ENCODE peak calls at places on chromosomes 6 and 20, in seven cellular contexts. P, N, R, D, K, L and U are unnamed samples.

GRCh38 chr6:123529058-123529457 is 107.7 kb downstream of the TRDN start:
- DNase-seq in P (no peak), N (no peak), R (no peak), D (no peak), K (no peak), L (no peak), U (no peak)

GRCh38 chr20:36773123-36773547 is 428 bp downstream of the DSN1 start:
- DNase-seq in P (no peak), N (no peak), R (no peak), D (no peak), K (no peak), L (peak; percentile 54), U (no peak)

GRCh38 chr20:49446808-49447207 is 35.7 kb downstream of the KCNB1 start:
- DNase-seq in P (no peak), N (peak; percentile 90), R (peak; percentile 74), D (no peak), K (peak; percentile 92), L (no peak), U (no peak)

GRCh38 chr6:35717449-35718353 is 19.1 kb upstream of the ARMC12 start:
- DNase-seq in P (no peak), N (no peak), R (no peak), D (no peak), K (no peak), L (no peak), U (peak; percentile 15)

GRCh38 chr6:40733290-40733689 is 146.1 kb upstream of the LRFN2 start:
- DNase-seq in P (no peak), N (no peak), R (no peak), D (peak; percentile 55), K (no peak), L (peak; percentile 49), U (no peak)

GRCh38 chr6:39794231-39794630 is 2.1 kb downstream of the DAAM2 start:
- DNase-seq in P (no peak), N (no peak), R (no peak), D (no peak), K (no peak), L (no peak), U (no peak)

GRCh38 chr20:46035253-46035652 is 6.2 kb downstream of the SLC12A5 start:
- DNase-seq in P (no peak), N (no peak), R (no peak), D (no peak), K (no peak), L (no peak), U (no peak)

GRCh38 chr6:161444464-161444863 is 170.6 kb upstream of the AGPAT4 start:
- DNase-seq in P (no peak), N (no peak), R (no peak), D (no peak), K (no peak), L (peak; percentile 70), U (no peak)

GRCh38 chr20:49534314-49534713 is 33.6 kb downstream of the PTGIS start:
- DNase-seq in P (peak; percentile 36), N (no peak), R (no peak), D (peak; percentile 62), K (peak; percentile 54), L (peak; percentile 87), U (peak; percentile 73)

GRCh38 chr6:56714982-56715456 is 72.3 kb upstream of the DST start:
- DNase-seq in P (no peak), N (no peak), R (no peak), D (peak; percentile 98), K (no peak), L (no peak), U (no peak)

GRCh38 chr20:63580796-63581461 is 6.9 kb upstream of the HELZ2 start:
- DNase-seq in P (no peak), N (no peak), R (no peak), D (peak; percentile 37), K (peak; percentile 19), L (peak; percentile 81), U (peak; percentile 81)

GRCh38 chr6:75488026-75488425 is 5.6 kb downstream of the FILIP1 start:
- DNase-seq in P (no peak), N (no peak), R (no peak), D (no peak), K (no peak), L (no peak), U (no peak)

GRCh38 chr6:105051941-105052471 is 95.1 kb downstream of the LIN28B start:
- DNase-seq in P (no peak), N (no peak), R (no peak), D (peak; percentile 67), K (no peak), L (no peak), U (no peak)